ENCODE peak calls at places on chromosomes 4 and X, in six cellular contexts. Y, Q, V, Z, D and W are unnamed samples.

GRCh38 chr4:13289391-13289790 is 194.7 kb downstream of the RAB28 start:
- DNase-seq in Y (no peak), Q (no peak), V (peak; percentile 31), Z (no peak), D (no peak), W (no peak)

GRCh38 chrX:155179343-155179997 is 36.8 kb upstream of the VBP1 start:
- DNase-seq in Y (no peak), Q (no peak), V (no peak), Z (no peak), D (no peak), W (no peak)

GRCh38 chr4:86261634-86262033 is 98.2 kb downstream of the MAPK10 start:
- DNase-seq in Y (no peak), Q (no peak), V (no peak), Z (no peak), D (no peak), W (no peak)

GRCh38 chrX:47583240-47583861 is 1.1 kb downstream of the TIMP1 start:
- DNase-seq in Y (no peak), Q (no peak), V (no peak), Z (no peak), D (no peak), W (no peak)

GRCh38 chrX:41389311-41389888 is 55.4 kb downstream of the DDX3X start:
- DNase-seq in Y (no peak), Q (no peak), V (peak; percentile 57), Z (peak; percentile 15), D (peak; percentile 77), W (no peak)

GRCh38 chrX:39753296-39753996 is 344.3 kb downstream of the BCOR start:
- DNase-seq in Y (no peak), Q (no peak), V (no peak), Z (peak; percentile 25), D (no peak), W (no peak)

GRCh38 chrX:136528645-136529315 is 3.2 kb upstream of the VGLL1 start:
- DNase-seq in Y (no peak), Q (no peak), V (no peak), Z (no peak), D (no peak), W (peak; percentile 7)

GRCh38 chr4:136680271-136680670 is 852.0 kb downstream of the PCDH18 start:
- DNase-seq in Y (no peak), Q (no peak), V (no peak), Z (no peak), D (no peak), W (no peak)

GRCh38 chr4:123286903-123287466 is 109.6 kb upstream of the SPRY1 start:
- DNase-seq in Y (no peak), Q (no peak), V (no peak), Z (no peak), D (no peak), W (no peak)

GRCh38 chrX:13164611-13165010 is 120.2 kb upstream of the FAM9C start:
- DNase-seq in Y (no peak), Q (no peak), V (no peak), Z (no peak), D (no peak), W (no peak)

GRCh38 chrX:71606536-71607216 is 11.6 kb downstream of the CXCR3 start:
- DNase-seq in Y (no peak), Q (no peak), V (no peak), Z (no peak), D (no peak), W (no peak)

GRCh38 chr4:122010610-122011009 is 58.8 kb upstream of the TRPC3 start:
- DNase-seq in Y (no peak), Q (no peak), V (no peak), Z (no peak), D (no peak), W (no peak)

GRCh38 chr4:122012735-122013134 is 60.9 kb upstream of the TRPC3 start:
- DNase-seq in Y (no peak), Q (no peak), V (no peak), Z (no peak), D (no peak), W (no peak)

GRCh38 chr4:122005064-122005755 is 53.4 kb upstream of the TRPC3 start:
- DNase-seq in Y (no peak), Q (no peak), V (no peak), Z (no peak), D (no peak), W (no peak)

GRCh38 chr4:122007016-122007415 is 55.2 kb upstream of the TRPC3 start:
- DNase-seq in Y (no peak), Q (no peak), V (no peak), Z (no peak), D (no peak), W (no peak)

GRCh38 chr4:122009524-122009923 is 57.7 kb upstream of the TRPC3 start:
- DNase-seq in Y (no peak), Q (no peak), V (no peak), Z (no peak), D (no peak), W (no peak)
- TF ChIP-seq POLR2A in Y (no peak), Q (no peak), V (no peak), Z (no peak), D (no peak), W (no peak)

GRCh38 chrX:130402211-130402684 is 461 bp downstream of the RBMX2 start:
- DNase-seq in Y (no peak), Q (no peak), V (no peak), Z (no peak), D (no peak), W (no peak)

DNA sequence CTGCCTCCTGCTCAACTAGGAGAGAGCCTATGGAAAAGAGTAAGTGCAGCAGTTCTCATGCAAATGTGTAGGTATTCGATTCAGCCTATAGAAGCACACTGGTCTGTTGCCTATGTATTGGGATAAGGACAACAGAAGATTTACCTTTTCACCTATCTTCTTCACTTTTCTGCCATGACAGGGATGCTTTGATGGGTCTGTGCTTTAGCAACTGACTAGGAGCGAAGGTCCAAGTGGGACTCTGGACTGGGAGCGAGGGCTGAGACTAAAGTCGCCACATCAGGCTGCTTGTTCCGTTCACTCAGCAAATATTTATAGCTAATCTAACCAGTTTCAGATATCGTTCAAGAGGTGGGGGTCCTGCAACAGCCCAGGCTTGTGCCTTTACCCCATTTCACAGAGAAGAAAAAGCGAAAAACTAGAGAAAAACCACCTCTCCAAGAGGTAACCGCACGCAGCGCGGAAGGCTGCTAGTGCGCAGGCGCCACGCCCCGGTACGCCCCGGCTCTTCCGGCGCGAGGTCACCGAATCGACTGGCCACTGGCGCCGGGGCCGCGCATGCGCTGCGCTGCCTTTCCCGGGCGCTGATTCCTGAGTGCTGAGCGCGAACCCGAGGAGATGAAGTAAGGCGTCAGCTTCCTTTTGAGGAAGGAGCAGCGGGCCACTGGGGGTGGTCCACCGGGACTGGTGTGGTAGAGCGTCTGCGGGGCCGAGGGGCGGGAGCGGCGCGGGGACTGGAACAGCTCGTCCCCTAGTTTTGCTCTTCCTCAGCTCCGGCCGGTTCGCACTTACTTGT is at the start of gene RBMX2:
- DNase-seq in Y (peak; percentile 34), Q (peak; percentile 74), V (peak; percentile 66), Z (peak; percentile 80), D (peak; percentile 80), W (peak; percentile 87)
- TF ChIP-seq POLR2A in Y (peak; percentile 48), Q (peak; percentile 48), V (no peak), Z (no peak), D (peak; percentile 37), W (peak; percentile 65)

GRCh38 chr4:22474636-22475310 is 41.1 kb downstream of the ADGRA3 start:
- DNase-seq in Y (peak; percentile 52), Q (no peak), V (no peak), Z (no peak), D (no peak), W (no peak)

GRCh38 chr4:22478426-22478825 is 37.4 kb downstream of the ADGRA3 start:
- DNase-seq in Y (no peak), Q (no peak), V (no peak), Z (no peak), D (no peak), W (no peak)

GRCh38 chr4:22477136-22477793 is 38.6 kb downstream of the ADGRA3 start:
- DNase-seq in Y (no peak), Q (no peak), V (no peak), Z (no peak), D (no peak), W (no peak)

GRCh38 chr4:22477794-22478182 is 38.1 kb downstream of the ADGRA3 start:
- DNase-seq in Y (no peak), Q (no peak), V (no peak), Z (no peak), D (no peak), W (no peak)

DNA sequence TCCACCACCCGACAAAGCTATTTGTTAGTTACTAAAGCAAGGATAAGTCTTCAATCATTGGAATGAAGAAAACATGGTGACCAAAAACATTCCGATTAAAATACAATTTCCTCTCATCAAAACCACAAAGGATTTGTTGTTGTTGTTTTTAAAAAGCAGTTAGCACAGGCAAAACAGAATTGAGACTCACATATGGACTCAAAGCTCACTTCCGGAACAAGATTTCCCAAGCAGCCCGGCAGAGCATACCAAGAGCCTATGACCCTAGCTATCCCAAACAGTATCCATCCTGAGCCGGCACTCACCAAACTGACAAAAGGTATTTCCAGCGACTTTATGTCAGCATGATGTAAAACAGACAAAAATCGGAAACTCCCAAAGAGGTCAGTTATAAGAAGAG is 39.9 kb downstream of the ADGRA3 start:
- DNase-seq in Y (no peak), Q (no peak), V (no peak), Z (no peak), D (no peak), W (no peak)
- TF ChIP-seq POLR2A in Y (no peak), Q (no peak), V (no peak), Z (no peak), D (no peak), W (no peak)

GRCh38 chrX:54439967-54440871 is at the start of gene TSR2:
- DNase-seq in Y (peak; percentile 72), Q (peak; percentile 78), V (peak; percentile 84), Z (peak; percentile 91), D (peak; percentile 85), W (peak; percentile 30)
- TF ChIP-seq POLR2A in Y (no peak), Q (peak; percentile 41), V (peak; percentile 22), Z (no peak), D (peak; percentile 31), W (peak; percentile 27)

DNA sequence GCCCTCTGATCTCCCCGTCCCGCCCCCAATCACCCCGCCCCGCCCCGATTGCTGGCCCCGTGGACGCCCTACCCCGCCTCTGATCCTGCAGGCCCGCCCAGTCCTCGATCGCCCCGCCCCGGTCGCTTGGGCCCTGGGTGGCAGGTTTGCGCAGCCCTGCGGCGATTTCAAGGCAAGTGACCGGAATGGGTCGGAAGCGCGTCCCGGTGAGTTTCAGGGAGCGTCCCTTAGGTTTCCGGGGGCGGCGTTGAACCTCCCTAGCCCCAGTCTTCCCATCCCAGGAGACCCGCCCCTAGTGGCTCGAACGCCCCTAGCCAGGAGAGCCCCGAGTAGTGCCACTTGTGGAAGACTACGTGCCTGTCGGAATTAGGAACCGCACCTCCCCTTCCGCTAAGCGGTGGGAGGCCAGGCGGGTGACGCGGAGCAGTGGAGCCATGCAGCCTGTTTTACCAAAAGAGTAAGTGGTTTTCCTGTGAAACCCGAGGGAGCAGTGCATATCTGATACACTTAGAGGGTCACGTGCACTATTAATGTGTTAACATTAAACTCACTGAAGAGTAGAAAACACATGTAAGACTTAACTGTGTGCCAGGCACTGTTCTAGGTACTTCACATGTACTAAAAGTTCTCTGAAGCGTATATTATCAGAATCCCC is 350 bp upstream of the TEC start:
- DNase-seq in Y (peak; percentile 88), Q (peak; percentile 88), V (peak; percentile 97), Z (peak; percentile 95), D (peak; percentile 98), W (no peak)
- TF ChIP-seq POLR2A in Y (peak; percentile 16), Q (peak; percentile 2), V (no peak), Z (no peak), D (peak; percentile 63), W (no peak)

GRCh38 chr4:781493-782216 is 44.3 kb downstream of the CPLX1 start:
- DNase-seq in Y (peak; percentile 96), Q (peak; percentile 99), V (peak; percentile 100), Z (peak; percentile 99), D (peak; percentile 99), W (peak; percentile 92)
- TF ChIP-seq POLR2A in Y (peak; percentile 58), Q (peak; percentile 90), V (peak; percentile 96), Z (peak; percentile 95), D (peak; percentile 95), W (peak; percentile 84)